ENCODE peak calls at places on chromosomes 7 and 10, in nine cellular contexts. One of them, this sample, is unnamed.

GRCh38 chr7:26476271-26476670 is 184.6 kb downstream of the SNX10 start:
- DNase-seq in endothelial cell: no peak
- DNase-seq in right cardiac atrium: no peak
- DNase-seq in germinal center: no peak
- DNase-seq in glutamatergic neuron: no peak
- DNase-seq in tibial artery: no peak
- DNase-seq in amniotic stem cell: no peak
- DNase-seq in GM19239: no peak
- DNase-seq in activated CD4-positive, CD25-positive, alpha-beta regulatory T cell treated with anti-CD3 and anti-CD28 coated beads, Interleukin-2, amount 50 U/mL, for 72 hours: no peak
- DNase-seq in this sample: no peak

GRCh38 chr10:75585294-75585693 is 153.9 kb downstream of the LRMDA start:
- DNase-seq in endothelial cell: no peak
- DNase-seq in right cardiac atrium: no peak
- DNase-seq in germinal center: no peak
- DNase-seq in glutamatergic neuron: no peak
- DNase-seq in tibial artery: no peak
- DNase-seq in amniotic stem cell: no peak
- DNase-seq in GM19239: no peak
- DNase-seq in activated CD4-positive, CD25-positive, alpha-beta regulatory T cell treated with anti-CD3 and anti-CD28 coated beads, Interleukin-2, amount 50 U/mL, for 72 hours: no peak
- DNase-seq in this sample: no peak

GRCh38 chr7:123871998-123872867 is 27.3 kb downstream of the HYAL4 start:
- DNase-seq in endothelial cell: peak; percentile 50
- DNase-seq in right cardiac atrium: peak; percentile 58
- DNase-seq in germinal center: peak; percentile 2
- DNase-seq in glutamatergic neuron: peak; percentile 54
- DNase-seq in tibial artery: no peak
- DNase-seq in amniotic stem cell: no peak
- DNase-seq in GM19239: peak; percentile 4
- DNase-seq in activated CD4-positive, CD25-positive, alpha-beta regulatory T cell treated with anti-CD3 and anti-CD28 coated beads, Interleukin-2, amount 50 U/mL, for 72 hours: no peak
- DNase-seq in this sample: peak; percentile 62

GRCh38 chr10:19922236-19922963 is 106.2 kb downstream of the PLXDC2 start:
- DNase-seq in endothelial cell: no peak
- DNase-seq in right cardiac atrium: no peak
- DNase-seq in germinal center: no peak
- DNase-seq in glutamatergic neuron: no peak
- DNase-seq in tibial artery: peak; percentile 74
- DNase-seq in amniotic stem cell: no peak
- DNase-seq in GM19239: no peak
- DNase-seq in activated CD4-positive, CD25-positive, alpha-beta regulatory T cell treated with anti-CD3 and anti-CD28 coated beads, Interleukin-2, amount 50 U/mL, for 72 hours: no peak
- DNase-seq in this sample: no peak

GRCh38 chr7:104650991-104651680 is 322.7 kb downstream of the LHFPL3 start:
- DNase-seq in endothelial cell: no peak
- DNase-seq in right cardiac atrium: no peak
- DNase-seq in germinal center: no peak
- DNase-seq in glutamatergic neuron: no peak
- DNase-seq in tibial artery: no peak
- DNase-seq in amniotic stem cell: no peak
- DNase-seq in GM19239: no peak
- DNase-seq in activated CD4-positive, CD25-positive, alpha-beta regulatory T cell treated with anti-CD3 and anti-CD28 coated beads, Interleukin-2, amount 50 U/mL, for 72 hours: no peak
- DNase-seq in this sample: no peak

GRCh38 chr10:49241365-49241764 is 53.2 kb upstream of the TMEM273 start:
- DNase-seq in endothelial cell: no peak
- DNase-seq in right cardiac atrium: no peak
- DNase-seq in germinal center: no peak
- DNase-seq in glutamatergic neuron: no peak
- DNase-seq in tibial artery: no peak
- DNase-seq in amniotic stem cell: no peak
- DNase-seq in GM19239: no peak
- DNase-seq in activated CD4-positive, CD25-positive, alpha-beta regulatory T cell treated with anti-CD3 and anti-CD28 coated beads, Interleukin-2, amount 50 U/mL, for 72 hours: no peak
- DNase-seq in this sample: no peak

GRCh38 chr7:157177333-157177993 is 38.7 kb downstream of the UBE3C start:
- DNase-seq in endothelial cell: no peak
- DNase-seq in right cardiac atrium: no peak
- DNase-seq in germinal center: no peak
- DNase-seq in glutamatergic neuron: no peak
- DNase-seq in tibial artery: no peak
- DNase-seq in amniotic stem cell: no peak
- DNase-seq in GM19239: no peak
- DNase-seq in activated CD4-positive, CD25-positive, alpha-beta regulatory T cell treated with anti-CD3 and anti-CD28 coated beads, Interleukin-2, amount 50 U/mL, for 72 hours: no peak
- DNase-seq in this sample: no peak

GRCh38 chr7:1882451-1882850 is 212.4 kb downstream of the ELFN1 start:
- DNase-seq in endothelial cell: no peak
- DNase-seq in right cardiac atrium: peak; percentile 46
- DNase-seq in germinal center: no peak
- DNase-seq in glutamatergic neuron: peak; percentile 10
- DNase-seq in tibial artery: no peak
- DNase-seq in amniotic stem cell: no peak
- DNase-seq in GM19239: no peak
- DNase-seq in activated CD4-positive, CD25-positive, alpha-beta regulatory T cell treated with anti-CD3 and anti-CD28 coated beads, Interleukin-2, amount 50 U/mL, for 72 hours: no peak
- DNase-seq in this sample: peak; percentile 54

GRCh38 chr10:71597821-71598498 is 121.6 kb downstream of the C10orf105 start:
- DNase-seq in endothelial cell: no peak
- DNase-seq in right cardiac atrium: peak; percentile 78
- DNase-seq in germinal center: peak; percentile 73
- DNase-seq in glutamatergic neuron: no peak
- DNase-seq in tibial artery: peak; percentile 60
- DNase-seq in amniotic stem cell: no peak
- DNase-seq in GM19239: peak; percentile 37
- DNase-seq in activated CD4-positive, CD25-positive, alpha-beta regulatory T cell treated with anti-CD3 and anti-CD28 coated beads, Interleukin-2, amount 50 U/mL, for 72 hours: no peak
- DNase-seq in this sample: no peak

GRCh38 chr7:114356133-114356532 is 58.5 kb upstream of the FOXP2 start:
- DNase-seq in endothelial cell: no peak
- DNase-seq in right cardiac atrium: no peak
- DNase-seq in germinal center: no peak
- DNase-seq in glutamatergic neuron: no peak
- DNase-seq in tibial artery: no peak
- DNase-seq in amniotic stem cell: no peak
- DNase-seq in GM19239: no peak
- DNase-seq in activated CD4-positive, CD25-positive, alpha-beta regulatory T cell treated with anti-CD3 and anti-CD28 coated beads, Interleukin-2, amount 50 U/mL, for 72 hours: no peak
- DNase-seq in this sample: no peak

GRCh38 chr7:152899482-152900166 is 140.1 kb downstream of the ACTR3B start:
- DNase-seq in endothelial cell: no peak
- DNase-seq in right cardiac atrium: peak; percentile 70
- DNase-seq in germinal center: no peak
- DNase-seq in glutamatergic neuron: no peak
- DNase-seq in tibial artery: no peak
- DNase-seq in amniotic stem cell: no peak
- DNase-seq in GM19239: no peak
- DNase-seq in activated CD4-positive, CD25-positive, alpha-beta regulatory T cell treated with anti-CD3 and anti-CD28 coated beads, Interleukin-2, amount 50 U/mL, for 72 hours: no peak
- DNase-seq in this sample: no peak

This sample was measured in natural killer cell treated with Interleukin-12 subunit alpha and Interleukin-12 subunit beta and Interleukin-15 and Interleukin-18, amount 100 ng/mL, for 72 hours.